ENCODE peak calls at places on chromosomes 5 and 9, in six cellular contexts. E, G, L, X, B and D are unnamed samples.
A peak's percentile ranks its signal among the peaks of the same experiment; 100 is the strongest.

GRCh38 chr5:154309361-154309725 is 118.8 kb downstream of the GALNT10 start:
- DNase-seq in E (peak; percentile 75), X (no peak), L (no peak), G (no peak), B (no peak), D (no peak)

GRCh38 chr5:123500476-123500875 is 11.5 kb upstream of the CSNK1G3 start:
- DNase-seq in X (no peak), L (no peak), G (no peak), B (no peak), E (no peak), D (no peak)

GRCh38 chr5:154740483-154740882 is 14.7 kb upstream of the LARP1 start:
- DNase-seq in E (no peak), X (no peak), B (no peak), G (no peak), L (no peak), D (no peak)

GRCh38 chr9:5375091-5375490 is 35.4 kb upstream of the RLN1 start:
- DNase-seq in B (no peak), E (no peak), X (no peak), L (no peak), G (no peak), D (no peak)

GRCh38 chr5:147887925-147888324 is 9.4 kb downstream of the SCGB3A2 start:
- DNase-seq in L (no peak), E (peak; percentile 16), X (no peak), G (no peak), B (no peak), D (no peak)

GRCh38 chr5:146706321-146706972 is 172.1 kb downstream of the PPP2R2B start:
- DNase-seq in B (no peak), G (peak; percentile 16), L (no peak), E (no peak), X (no peak), D (no peak)

GRCh38 chr9:119268985-119269384 is 100.2 kb downstream of the BRINP1 start:
- DNase-seq in B (no peak), G (peak; percentile 13), X (no peak), L (no peak), E (no peak), D (no peak)

GRCh38 chr5:130643321-130643720 is 521.7 kb downstream of the HINT1 start:
- DNase-seq in L (no peak), E (no peak), G (no peak), X (no peak), B (no peak), D (no peak)

GRCh38 chr5:107129051-107129450 is 541.7 kb downstream of the EFNA5 start:
- DNase-seq in B (no peak), L (no peak), G (no peak), E (no peak), X (no peak), D (no peak)

GRCh38 chr5:159310492-159310891 is 19.8 kb downstream of the IL12B start:
- DNase-seq in L (peak; percentile 32), G (peak; percentile 87), E (no peak), B (peak; percentile 42), X (no peak), D (peak; percentile 53)

GRCh38 chr5:147346006-147346561 is 111.3 kb downstream of the STK32A start:
- DNase-seq in L (peak; percentile 10), B (no peak), X (no peak), E (peak; percentile 21), G (no peak), D (peak; percentile 45)

GRCh38 chr9:2681981-2682380 is 35.3 kb upstream of the KCNV2 start:
- DNase-seq in B (no peak), G (no peak), X (no peak), L (no peak), E (no peak), D (no peak)

GRCh38 chr5:155080721-155081120 is 67.2 kb downstream of the KIF4B start:
- DNase-seq in E (peak; percentile 65), B (no peak), G (no peak), L (no peak), X (peak; percentile 19), D (no peak)

GRCh38 chr5:43433381-43433780 is 21.2 kb upstream of the CCL28 start:
- DNase-seq in B (no peak), L (no peak), E (no peak), G (no peak), X (no peak), D (no peak)

GRCh38 chr5:137778772-137779564 is 24.8 kb upstream of the HNRNPA0 start:
- DNase-seq in X (no peak), B (no peak), L (peak; percentile 34), G (peak; percentile 70), E (peak; percentile 33), D (peak; percentile 69)

GRCh38 chr9:111094433-111095421 is 56.5 kb upstream of the LPAR1 start:
- DNase-seq in G (peak; percentile 12), X (no peak), E (peak; percentile 82), B (no peak), L (no peak), D (no peak)

GRCh38 chr9:7938092-7938491 is 138.5 kb upstream of the DMAC1 start:
- DNase-seq in G (no peak), B (no peak), E (no peak), L (no peak), X (no peak), D (no peak)

GRCh38 chr5:639253-639530 is 27.1 kb downstream of the CEP72 start:
- DNase-seq in B (no peak), E (no peak), L (no peak), X (no peak), G (no peak), D (no peak)

GRCh38 chr9:136182850-136183422 is 22.0 kb downstream of the LHX3 start:
- DNase-seq in B (no peak), E (no peak), X (no peak), L (no peak), G (no peak), D (no peak)

GRCh38 chr5:163727028-163727427 is 221.6 kb downstream of the MAT2B start:
- DNase-seq in B (no peak), X (no peak), L (no peak), G (no peak), E (peak; percentile 26), D (no peak)

GRCh38 chr9:34378376-34379060 is 1.8 kb upstream of the MYORG start:
- DNase-seq in X (no peak), G (no peak), L (no peak), B (no peak), E (no peak), D (no peak)

GRCh38 chr5:131974956-131975726 is 29.7 kb upstream of the MEIKIN start:
- DNase-seq in E (no peak), G (no peak), L (no peak), B (peak; percentile 8), X (no peak), D (no peak)

GRCh38 chr5:107652839-107653607 is 17.7 kb downstream of the EFNA5 start:
- DNase-seq in E (peak; percentile 18), X (peak; percentile 48), G (peak; percentile 4), B (no peak), L (no peak), D (no peak)

GRCh38 chr9:130448035-130448624 is 3.4 kb downstream of the ASS1 start:
- DNase-seq in E (peak; percentile 90), G (peak; percentile 53), X (no peak), B (no peak), L (peak; percentile 62), D (no peak)

GRCh38 chr9:134670851-134671281 is 29.3 kb downstream of the COL5A1 start:
- DNase-seq in E (no peak), G (no peak), L (no peak), X (no peak), B (no peak), D (peak; percentile 7)

GRCh38 chr5:39057745-39058144 is 16.5 kb downstream of the RICTOR start:
- DNase-seq in L (no peak), X (no peak), G (peak; percentile 1), B (no peak), E (peak; percentile 2), D (no peak)

GRCh38 chr5:180209137-180209581 is at the start of gene RASGEF1C:
- DNase-seq in E (peak; percentile 42), X (peak; percentile 38), G (peak; percentile 84), B (peak; percentile 51), L (peak; percentile 85), D (no peak)

GRCh38 chr5:147756566-147756965 is 26.0 kb downstream of the JAKMIP2 start:
- DNase-seq in X (peak; percentile 40), G (peak; percentile 35), B (no peak), L (no peak), E (no peak), D (no peak)

GRCh38 chr5:64207978-64208377 is 42.3 kb downstream of the RNF180 start:
- DNase-seq in X (no peak), L (no peak), G (peak; percentile 51), E (peak; percentile 11), B (no peak), D (peak; percentile 67)

GRCh38 chr9:15280647-15281046 is 26.4 kb downstream of the TTC39B start:
- DNase-seq in G (no peak), B (no peak), E (no peak), X (no peak), L (no peak), D (no peak)

GRCh38 chr5:168042284-168043080 is 249.0 kb upstream of the WWC1 start:
- DNase-seq in X (no peak), G (no peak), B (no peak), L (no peak), E (peak; percentile 81), D (no peak)

GRCh38 chr9:136960212-136960937 is 8.3 kb downstream of the LCN12 start:
- DNase-seq in L (no peak), E (no peak), X (no peak), B (no peak), G (no peak), D (no peak)

GRCh38 chr9:98922721-98923435 is 20.8 kb upstream of the COL15A1 start:
- DNase-seq in G (no peak), E (peak; percentile 55), X (no peak), B (no peak), L (no peak), D (no peak)

GRCh38 chr5:53418844-53419243 is 61.6 kb upstream of the FST start:
- DNase-seq in G (no peak), E (peak; percentile 72), L (no peak), B (no peak), X (no peak), D (no peak)